ENCODE peak calls at places on chromosome 13, in nine cellular contexts. E, C, O, S, K, T, H, Q and L are unnamed samples. For H3K9me3, the result is how much of the 10 kb centered on the place peaks cover.

GRCh38 chr13:25001807-25002206 is 94.1 kb upstream of the PABPC3 start:
- DNase-seq in E (no peak), C (no peak), O (no peak), S (no peak), K (no peak), T (no peak), H (no peak), Q (no peak), L (no peak)

GRCh38 chr13:46642254-46642653 is 89.3 kb downstream of the LRCH1 start:
- DNase-seq in E (no peak), C (no peak), O (no peak), S (no peak), K (no peak), T (no peak), H (no peak), Q (no peak), L (no peak)

GRCh38 chr13:45280751-45281634 is 60.0 kb downstream of the TPT1 start:
- DNase-seq in E (peak), C (peak), O (peak), S (peak), K (peak), T (peak), H (peak), Q (peak), L (peak)

GRCh38 chr13:71864094-71864980 is 2.7 kb downstream of the DACH1 start:
- DNase-seq in E (peak), C (peak), O (no peak), S (peak), K (peak), T (peak), H (no peak), Q (no peak), L (peak)

GRCh38 chr13:30766957-30767603 is 31.7 kb downstream of the ALOX5AP start:
- DNase-seq in E (no peak), C (no peak), O (no peak), S (no peak), K (no peak), T (no peak), H (no peak), Q (no peak), L (no peak)

GRCh38 chr13:113786262-113786841 is 27.3 kb downstream of the TMEM255B start:
- DNase-seq in E (no peak), C (peak), O (peak), S (no peak), K (no peak), T (no peak), H (peak), Q (peak), L (no peak)

GRCh38 chr13:30906411-30906990 is 430 bp downstream of the MEDAG start:
- DNase-seq in E (peak), C (peak), O (peak), S (no peak), K (no peak), T (peak), H (no peak), Q (no peak), L (peak)

GRCh38 chr13:99200433-99201167 is at the start of gene UBAC2:
- DNase-seq in E (peak), C (peak), O (peak), S (peak), K (peak), T (peak), H (peak), Q (peak), L (peak)

GRCh38 chr13:94952787-94953186 is 240.4 kb upstream of the SOX21 start:
- DNase-seq in E (no peak), C (no peak), O (no peak), S (no peak), K (no peak), T (no peak), H (no peak), Q (no peak), L (no peak)

GRCh38 chr13:31761951-31762350 is 22.6 kb downstream of the RXFP2 start:
- DNase-seq in E (no peak), C (no peak), O (peak), S (no peak), K (no peak), T (no peak), H (no peak), Q (peak), L (no peak)

GRCh38 chr13:35512271-35512920 is 35.9 kb upstream of the MAB21L1 start:
- DNase-seq in E (no peak), C (peak), O (peak), S (no peak), K (no peak), T (peak), H (no peak), Q (peak), L (no peak)

GRCh38 chr13:67439365-67439764 is 209.2 kb upstream of the PCDH9 start:
- DNase-seq in E (no peak), C (no peak), O (no peak), S (no peak), K (no peak), T (no peak), H (no peak), Q (no peak), L (no peak)

GRCh38 chr13:73608731-73609485 is 525.3 kb downstream of the KLF12 start:
- DNase-seq in E (no peak), C (no peak), O (no peak), S (no peak), K (no peak), T (no peak), H (no peak), Q (no peak), L (no peak)

GRCh38 chr13:32894589-32895001 is 121.6 kb upstream of the KL start:
- DNase-seq in E (no peak), C (no peak), O (peak), S (no peak), K (no peak), T (no peak), H (no peak), Q (peak), L (no peak)

GRCh38 chr13:98280176-98280510 is 103.1 kb upstream of the RNF113B start:
- DNase-seq in E (no peak), C (no peak), O (no peak), S (no peak), K (no peak), T (peak), H (no peak), Q (no peak), L (peak)

GRCh38 chr13:110306960-110307696 is at the start of the genes COL4A1 and COL4A2:
- DNase-seq in E (peak), C (peak), O (peak), S (no peak), K (peak), T (peak), H (no peak), Q (peak), L (peak)

GRCh38 chr13:29901714-29902631 is 51.6 kb upstream of the UBL3 start:
- DNase-seq in E (no peak), C (peak), O (peak), S (no peak), K (no peak), T (peak), H (no peak), Q (peak), L (no peak)

GRCh38 chr13:43227721-43228120 is 204.3 kb downstream of the DNAJC15 start:
- DNase-seq in E (no peak), C (peak), O (peak), S (no peak), K (no peak), T (no peak), H (no peak), Q (peak), L (no peak)

GRCh38 chr13:98475521-98475920 is 101.4 kb downstream of the STK24 start:
- DNase-seq in E (peak), C (peak), O (no peak), S (no peak), K (no peak), T (no peak), H (no peak), Q (no peak), L (peak)

GRCh38 chr13:39935155-39935554 is 279.7 kb downstream of the COG6 start:
- DNase-seq in E (no peak), C (no peak), O (no peak), S (no peak), K (no peak), T (no peak), H (no peak), Q (no peak), L (no peak)

GRCh38 chr13:72204291-72204690 is 337.3 kb upstream of the DACH1 start:
- DNase-seq in E (no peak), C (no peak), O (no peak), S (no peak), K (no peak), T (no peak), H (no peak), Q (no peak), L (no peak)

GRCh38 chr13:106114981-106115554 is 420.4 kb downstream of the EFNB2 start:
- DNase-seq in E (no peak), C (peak), O (peak), S (no peak), K (no peak), T (no peak), H (no peak), Q (peak), L (no peak)
- H3K4me3 ChIP-seq in E (no peak), C (no peak), O (no peak), S (no peak), K (no peak), T (no peak), H (no peak), Q (no peak), L (no peak)

DNA sequence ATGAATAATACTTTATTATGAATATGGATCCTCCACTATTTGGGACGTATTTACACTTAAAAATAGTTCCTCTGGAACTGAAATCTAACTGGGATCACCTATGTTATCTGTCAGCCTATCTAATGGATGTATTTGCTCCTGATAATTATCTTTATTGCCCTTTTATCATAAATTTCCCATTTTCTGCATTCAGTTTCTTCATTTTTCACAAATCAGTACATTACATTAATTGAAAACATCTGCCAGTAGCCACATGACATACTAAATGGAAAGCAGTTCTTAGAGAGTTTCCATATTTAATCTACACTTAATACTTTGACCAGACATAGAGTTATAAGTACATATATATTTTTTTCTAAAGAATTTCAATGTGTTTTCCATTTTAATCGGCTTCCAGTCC is 888.8 kb downstream of the SLITRK6 start:
- DNase-seq in E (no peak), C (no peak), O (no peak), S (no peak), K (no peak), T (no peak), H (no peak), Q (no peak), L (no peak)
- H3K9me3 ChIP-seq in E (under half), C (under half), O (under half), S (under half), K (under half), T (under half), H (under half), Q (under half), L (under half)

GRCh38 chr13:105048685-105049084 is 1486.8 kb downstream of the EFNB2 start:
- DNase-seq in E (no peak), C (no peak), O (no peak), S (no peak), K (no peak), T (no peak), H (no peak), Q (no peak), L (no peak)
- H3K4me3 ChIP-seq in E (no peak), C (no peak), O (no peak), S (no peak), K (no peak), T (no peak), H (no peak), Q (no peak), L (no peak)

GRCh38 chr13:18951412-18951811 is 230.2 kb downstream of the TUBA3C start:
- DNase-seq in E (no peak), C (no peak), O (no peak), S (no peak), K (no peak), T (no peak), H (no peak), Q (no peak), L (no peak)

GRCh38 chr13:18949970-18950369 is 231.7 kb downstream of the TUBA3C start:
- DNase-seq in E (no peak), C (no peak), O (no peak), S (no peak), K (no peak), T (no peak), H (no peak), Q (no peak), L (no peak)

GRCh38 chr13:18954254-18954653 is 227.4 kb downstream of the TUBA3C start:
- DNase-seq in E (no peak), C (no peak), O (no peak), S (no peak), K (no peak), T (no peak), H (no peak), Q (no peak), L (peak)

GRCh38 chr13:18953139-18953930 is 228.3 kb downstream of the TUBA3C start:
- DNase-seq in E (no peak), C (no peak), O (no peak), S (no peak), K (no peak), T (no peak), H (no peak), Q (no peak), L (peak)

GRCh38 chr13:18952225-18953016 is 229.2 kb downstream of the TUBA3C start:
- DNase-seq in E (no peak), C (no peak), O (no peak), S (no peak), K (no peak), T (no peak), H (no peak), Q (no peak), L (no peak)
- H3K9me3 ChIP-seq in E (under half), C (under half), O (under half), S (under half), K (under half), T (under half), H (under half), Q (under half), L (under half)

GRCh38 chr13:27354379-27354778 is 70.0 kb upstream of the GTF3A start:
- DNase-seq in E (no peak), C (no peak), O (peak), S (no peak), K (no peak), T (no peak), H (no peak), Q (peak), L (no peak)

GRCh38 chr13:27352698-27353097 is 71.7 kb upstream of the GTF3A start:
- DNase-seq in E (no peak), C (no peak), O (no peak), S (no peak), K (no peak), T (no peak), H (no peak), Q (peak), L (no peak)

GRCh38 chr13:27355894-27356293 is 68.5 kb upstream of the GTF3A start:
- DNase-seq in E (peak), C (no peak), O (no peak), S (no peak), K (no peak), T (peak), H (no peak), Q (no peak), L (no peak)

GRCh38 chr13:27353653-27354052 is 70.8 kb upstream of the GTF3A start:
- DNase-seq in E (no peak), C (no peak), O (no peak), S (no peak), K (no peak), T (no peak), H (no peak), Q (no peak), L (no peak)

DNA sequence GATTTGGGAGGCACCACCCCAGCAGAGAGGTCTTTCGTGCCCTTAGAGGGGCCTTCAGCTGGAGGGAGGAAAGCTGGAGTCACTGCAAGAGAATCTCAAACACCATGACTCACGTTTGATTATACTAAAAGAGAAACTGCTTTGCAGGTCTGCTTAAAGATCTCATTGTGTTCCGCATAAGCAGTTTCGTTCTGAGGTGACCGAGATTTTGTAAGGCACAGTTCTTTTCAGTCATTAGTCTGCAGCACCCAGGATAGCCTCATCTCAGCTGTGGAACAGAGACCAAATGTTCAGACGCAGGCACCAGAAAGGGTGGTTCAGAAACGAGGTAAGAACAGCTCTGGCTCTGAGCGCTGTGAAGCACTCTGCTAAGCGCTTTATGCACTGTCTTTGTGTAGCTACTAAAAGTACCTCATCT is 71.2 kb upstream of the GTF3A start:
- DNase-seq in E (no peak), C (no peak), O (peak), S (no peak), K (no peak), T (no peak), H (no peak), Q (peak), L (no peak)
- H3K4me3 ChIP-seq in E (no peak), C (no peak), O (no peak), S (no peak), K (no peak), T (no peak), H (peak), Q (peak), L (no peak)

DNA sequence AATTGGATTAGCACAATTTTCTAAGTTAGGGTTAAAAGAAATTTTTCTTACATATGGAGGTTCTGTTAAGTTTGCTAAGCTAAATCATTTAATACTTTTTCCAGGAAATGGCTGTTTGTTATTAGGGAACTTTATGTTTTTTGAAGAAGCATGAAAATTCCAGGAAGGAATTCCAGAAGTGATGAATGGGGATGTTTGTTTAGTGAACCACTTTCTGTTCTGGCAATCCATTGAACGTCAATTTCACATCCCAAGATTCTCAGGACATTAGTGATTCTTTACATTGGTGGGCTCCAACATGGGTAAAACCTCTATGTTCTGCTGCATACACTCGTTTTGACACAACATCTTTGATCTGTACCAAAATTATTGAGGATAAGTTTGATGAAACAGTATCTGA is 534.4 kb downstream of the IRS2 start:
- DNase-seq in E (no peak), C (peak), O (no peak), S (no peak), K (no peak), T (no peak), H (no peak), Q (no peak), L (no peak)
- H3K9me3 ChIP-seq in E (under half), C (under half), O (under half), S (under half), K (under half), T (under half), H (under half), Q (under half), L (under half)